ENCODE peak calls at places on chromosomes 1 and 21, in six cellular contexts. E is A549, O is endothelial cell of umbilical vein, J is K562, Y is HepG2, Q is GM12878. C is an unnamed sample.

GRCh38 chr1:100631015-100631521 is 88.5 kb upstream of the VCAM1 start:
- DNase-seq in J (no peak), Q (no peak), Y (no peak), E (no peak), O (peak; percentile 20), C (peak; percentile 73)

GRCh38 chr1:61754545-61754944 is 12.3 kb downstream of the PATJ start:
- DNase-seq in Y (peak; percentile 36), E (no peak), J (no peak), O (no peak), Q (no peak), C (no peak)

GRCh38 chr1:111789666-111790316 is 34.1 kb downstream of the DDX20 start:
- DNase-seq in O (no peak), Q (no peak), Y (no peak), E (no peak), J (no peak), C (peak; percentile 90)

GRCh38 chr1:184970691-184971161 is 3.6 kb downstream of the NIBAN1 start:
- DNase-seq in Q (no peak), J (no peak), O (no peak), Y (no peak), E (no peak), C (no peak)

GRCh38 chr1:89566761-89567174 is 42.1 kb downstream of the LRRC8B start:
- DNase-seq in O (no peak), Y (no peak), J (peak; percentile 33), E (no peak), Q (no peak), C (peak; percentile 31)

GRCh38 chr1:29415156-29415830 is 179.0 kb downstream of the PTPRU start:
- DNase-seq in Y (peak; percentile 49), J (peak; percentile 74), E (peak; percentile 33), Q (no peak), O (no peak), C (peak; percentile 24)

GRCh38 chr1:183932412-183932811 is 105.1 kb downstream of the COLGALT2 start:
- DNase-seq in O (peak; percentile 12), E (no peak), Q (no peak), J (no peak), Y (no peak), C (no peak)

GRCh38 chr1:228141082-228141870 is 1.2 kb downstream of the GUK1 start:
- DNase-seq in Y (no peak), E (no peak), J (peak; percentile 53), Q (no peak), O (peak; percentile 33), C (no peak)

GRCh38 chr1:232923739-232924386 is 26.5 kb upstream of the NTPCR start:
- DNase-seq in J (no peak), O (no peak), Y (no peak), E (no peak), Q (peak; percentile 39), C (no peak)

GRCh38 chr21:27525780-27526179 is 558.9 kb upstream of the ADAMTS5 start:
- DNase-seq in O (peak; percentile 6), Y (no peak), J (no peak), E (no peak), Q (no peak), C (no peak)

DNA sequence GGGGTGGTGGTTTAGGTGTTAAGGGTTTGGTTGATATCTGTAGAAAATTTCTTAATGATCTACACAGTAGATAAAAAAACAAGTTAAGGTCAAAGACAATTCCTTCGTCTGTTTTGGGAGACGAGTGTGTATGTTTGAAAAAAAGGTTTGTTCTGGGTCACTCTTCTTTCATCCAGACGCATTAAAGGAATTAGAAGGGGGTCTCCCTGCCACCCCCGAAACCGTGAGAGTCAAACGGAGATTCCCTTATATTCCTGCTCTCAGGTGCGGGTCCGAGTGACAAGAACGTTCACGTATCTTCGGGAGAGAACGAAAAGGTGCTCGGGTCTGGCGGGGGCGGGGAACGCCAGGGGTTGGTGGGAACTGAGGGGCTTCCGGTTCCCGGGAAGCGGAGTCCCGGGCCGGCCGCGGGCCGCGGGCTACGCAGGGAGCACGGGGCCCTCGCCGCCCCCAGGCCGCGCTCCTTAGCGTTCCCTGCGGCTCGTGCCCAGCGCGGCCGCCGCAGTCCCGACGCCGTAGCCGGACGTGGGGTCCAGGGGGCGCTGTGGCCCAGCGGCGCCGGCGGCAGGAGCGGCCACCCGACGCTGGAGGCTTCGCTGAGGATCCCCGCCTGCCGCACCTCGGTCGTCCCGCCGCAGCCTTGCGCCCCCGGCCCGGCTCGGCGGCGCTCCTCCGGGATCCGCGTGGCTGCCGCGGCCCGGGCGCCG is at the start of gene ZFYVE9:
- DNase-seq in E (peak; percentile 72), Q (no peak), J (peak; percentile 88), Y (peak; percentile 56), O (peak; percentile 79), C (peak; percentile 89)
- TF ChIP-seq POLR2A in E (peak; percentile 47), Q (no peak), J (peak; percentile 66), Y (peak; percentile 39), O (peak; percentile 45), C (peak; percentile 31)

DNA sequence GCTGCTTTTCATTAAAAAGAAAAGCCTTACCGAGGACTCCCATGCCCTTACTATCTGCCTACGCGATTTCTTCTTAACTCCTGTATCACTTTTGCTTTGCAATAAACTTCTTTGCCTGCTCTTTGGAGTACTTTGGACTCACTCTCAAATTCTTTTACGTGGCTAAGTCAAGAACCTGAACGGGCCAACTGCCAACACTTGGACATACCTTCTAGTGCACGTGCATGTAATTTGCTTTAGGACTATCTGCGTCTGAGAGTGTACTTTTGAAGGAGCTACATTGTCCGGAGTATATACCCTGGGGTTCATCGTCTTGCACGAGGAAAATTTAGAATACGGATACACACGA is 3.6 kb upstream of the OTUD3 start:
- DNase-seq in Q (no peak), Y (no peak), J (no peak), O (no peak), E (no peak), C (no peak)
- TF ChIP-seq CTCF in Q (no peak), Y (no peak), J (no peak), O (no peak), E (no peak), C (no peak)

GRCh38 chr1:186210258-186210657 is 164.8 kb downstream of the TPR start:
- DNase-seq in O (no peak), E (no peak), J (no peak), Q (no peak), Y (peak; percentile 2), C (no peak)
- TF ChIP-seq MYC in O (no peak), E (no peak), J (no peak), Q (no peak), Y (no peak), C (no peak)

GRCh38 chr1:25023826-25024225 is 93.8 kb upstream of the RUNX3 start:
- DNase-seq in E (no peak), Y (no peak), J (no peak), O (no peak), Q (no peak), C (no peak)

GRCh38 chr1:25021586-25022215 is 91.6 kb upstream of the RUNX3 start:
- DNase-seq in Q (no peak), O (no peak), E (no peak), Y (no peak), J (no peak), C (no peak)

GRCh38 chr1:25020851-25021585 is 90.9 kb upstream of the RUNX3 start:
- DNase-seq in Q (no peak), E (no peak), J (no peak), O (no peak), Y (no peak), C (no peak)

GRCh38 chr1:25023190-25023578 is 93.1 kb upstream of the RUNX3 start:
- DNase-seq in O (no peak), J (no peak), E (no peak), Y (no peak), Q (no peak), C (no peak)

DNA sequence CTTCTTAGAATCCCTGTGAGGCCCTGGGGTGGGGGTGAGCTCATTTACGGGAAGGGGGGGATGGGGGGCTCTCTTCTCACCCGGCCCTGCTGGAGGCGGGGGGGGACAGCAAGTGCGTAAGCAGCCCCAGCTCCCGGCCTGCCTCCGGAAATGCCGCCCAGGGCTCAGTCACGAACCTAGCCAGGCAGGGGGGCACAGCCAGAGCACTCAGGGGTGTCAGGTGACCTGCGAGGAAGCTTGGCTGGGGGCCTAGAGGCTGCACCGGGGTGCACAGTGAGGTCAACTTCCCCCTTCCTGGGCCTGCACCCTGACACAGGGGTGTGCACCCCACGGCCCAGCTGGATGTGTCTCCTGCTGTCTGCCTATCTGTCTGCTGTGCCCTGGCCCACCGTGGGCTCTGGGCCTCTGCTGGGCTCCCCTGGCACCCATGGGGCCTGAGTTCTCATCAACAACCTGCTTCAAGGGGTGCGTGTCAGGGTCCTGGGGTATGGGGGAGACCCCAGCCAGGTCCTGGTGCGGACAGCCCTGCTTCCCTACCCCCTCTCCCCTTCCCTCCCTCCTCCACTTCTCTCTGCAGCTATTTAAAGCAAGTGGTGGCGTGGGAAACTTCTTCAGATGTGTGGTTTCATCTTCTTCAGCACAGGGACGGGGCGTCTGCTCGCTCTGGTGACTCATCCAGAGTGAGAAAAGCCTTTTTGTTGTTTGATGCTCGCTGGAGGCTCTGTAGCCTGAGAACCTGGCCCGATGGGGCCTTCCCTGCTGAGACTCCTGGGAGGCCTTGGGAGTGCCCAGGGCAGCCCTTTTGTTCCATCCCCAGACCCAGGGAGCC is 92.5 kb upstream of the RUNX3 start:
- DNase-seq in Y (peak; percentile 17), Q (peak; percentile 97), J (peak; percentile 38), E (peak; percentile 76), O (no peak), C (peak; percentile 94)
- TF ChIP-seq POLR2A in Y (no peak), Q (no peak), J (no peak), E (no peak), O (no peak), C (no peak)

C was measured in NB4.